ENCODE peak calls at places on chromosome 2, in six cellular contexts. L is left cardiac atrium, Y is progenitor cell of endocrine pancreas, C is T-helper 9 cell, O is GF-D8, X is K562. I is an unnamed sample.

GRCh38 chr2:237968048-237968862 is 1.4 kb downstream of the UBE2F start:
- DNase-seq in C (peak; percentile 11), L (peak; percentile 47), O (peak; percentile 93), Y (no peak), X (no peak), I (peak; percentile 38)

GRCh38 chr2:54404270-54404669 is 51.9 kb upstream of the SPTBN1 start:
- DNase-seq in Y (no peak), L (no peak), O (no peak), C (no peak), X (no peak), I (no peak)

GRCh38 chr2:182164686-182165085 is 179.0 kb downstream of the PPP1R1C start:
- DNase-seq in X (no peak), O (no peak), L (no peak), Y (no peak), C (no peak), I (no peak)

GRCh38 chr2:73907840-73908452 is 15.1 kb downstream of the ACTG2 start:
- DNase-seq in Y (no peak), O (no peak), L (no peak), X (no peak), C (peak; percentile 9), I (no peak)

GRCh38 chr2:127624321-127625145 is 21.4 kb upstream of the GPR17 start:
- DNase-seq in O (no peak), Y (no peak), C (no peak), X (no peak), L (peak; percentile 20), I (no peak)

GRCh38 chr2:209472386-209472832 is 48.6 kb downstream of the MAP2 start:
- DNase-seq in X (no peak), L (no peak), C (no peak), Y (no peak), O (no peak), I (no peak)

GRCh38 chr2:17441055-17441771 is 77.0 kb downstream of the RAD51AP2 start:
- DNase-seq in L (no peak), Y (no peak), O (no peak), C (no peak), X (no peak), I (no peak)

GRCh38 chr2:41579811-41580210 is 468.0 kb upstream of the PKDCC start:
- DNase-seq in L (no peak), O (no peak), C (no peak), X (no peak), Y (no peak), I (no peak)

GRCh38 chr2:149068996-149069888 is 30.7 kb downstream of the LYPD6B start:
- DNase-seq in L (no peak), O (peak; percentile 93), Y (no peak), C (peak; percentile 1), X (no peak), I (no peak)

GRCh38 chr2:203758841-203759691 is 52.6 kb downstream of the CD28 start:
- DNase-seq in L (no peak), O (no peak), X (no peak), C (no peak), Y (no peak), I (no peak)

GRCh38 chr2:166563894-166564293 is 69.8 kb upstream of the SCN7A start:
- DNase-seq in L (no peak), Y (no peak), O (no peak), C (no peak), X (no peak), I (no peak)

GRCh38 chr2:237072067-237072931 is 13.4 kb upstream of the COPS8 start:
- DNase-seq in C (peak; percentile 77), L (peak; percentile 73), X (peak; percentile 63), O (no peak), Y (peak; percentile 76), I (peak; percentile 66)

GRCh38 chr2:33086400-33087015 is 139.8 kb downstream of the LTBP1 start:
- DNase-seq in C (no peak), L (no peak), O (peak; percentile 3), X (no peak), Y (no peak), I (no peak)